ENCODE peak calls at places on chromosomes 3 and 15, in four cellular contexts. B is gastrocnemius medialis, Q is MM.1S, N is IMR-90. Y is an unnamed sample.

GRCh38 chr3:14847613-14848541 is 29.1 kb downstream of the FGD5 start:
- DNase-seq in B (peak), Q (no peak), N (no peak), Y (peak)

GRCh38 chr15:70643783-70644125 is 119.6 kb downstream of the UACA start:
- DNase-seq in B (no peak), Q (no peak), N (no peak), Y (no peak)

GRCh38 chr3:36457667-36458066 is 77.4 kb downstream of the STAC start:
- DNase-seq in B (no peak), Q (no peak), N (no peak), Y (no peak)

GRCh38 chr3:93861021-93861420 is 112.7 kb downstream of the PROS1 start:
- DNase-seq in B (no peak), Q (no peak), N (no peak), Y (no peak)

GRCh38 chr3:99925584-99925983 is 107.9 kb downstream of the CMSS1 start:
- DNase-seq in B (no peak), Q (no peak), N (peak), Y (peak)

GRCh38 chr3:183185696-183186095 is 23.2 kb upstream of the LAMP3 start:
- DNase-seq in B (no peak), Q (no peak), N (peak), Y (no peak)

GRCh38 chr3:187996609-187997008 is 157.3 kb upstream of the LPP start:
- DNase-seq in B (no peak), Q (no peak), N (no peak), Y (no peak)

GRCh38 chr3:61789861-61790260 is 228.5 kb downstream of the PTPRG start:
- DNase-seq in B (no peak), Q (no peak), N (no peak), Y (no peak)

GRCh38 chr3:16824085-16824696 is 60.6 kb upstream of the PLCL2 start:
- DNase-seq in B (no peak), Q (peak), N (no peak), Y (no peak)

GRCh38 chr3:48851407-48851806 is 3.7 kb upstream of the PRKAR2A start:
- DNase-seq in B (no peak), Q (no peak), N (peak), Y (no peak)

GRCh38 chr3:114447950-114448479 is 154.2 kb downstream of the TIGIT start:
- DNase-seq in B (no peak), Q (no peak), N (no peak), Y (no peak)

GRCh38 chr3:56468184-56469106 is at the start of gene ERC2:
- DNase-seq in B (no peak), Q (no peak), N (no peak), Y (no peak)

GRCh38 chr3:23668430-23668904 is 137.3 kb upstream of the UBE2E1 start:
- DNase-seq in B (no peak), Q (no peak), N (peak), Y (no peak)

GRCh38 chr3:33980252-33980651 is 181.8 kb downstream of the PDCD6IP start:
- DNase-seq in B (no peak), Q (peak), N (peak), Y (no peak)

GRCh38 chr15:76802411-76802810 is 102.7 kb downstream of the SCAPER start:
- DNase-seq in B (no peak), Q (no peak), N (no peak), Y (no peak)

GRCh38 chr15:61415617-61416120 is 186.6 kb upstream of the RORA start:
- DNase-seq in B (no peak), Q (no peak), N (no peak), Y (no peak)

GRCh38 chr3:124935794-124936542 is 1.4 kb upstream of the MUC13 start:
- DNase-seq in B (no peak), Q (no peak), N (no peak), Y (no peak)

GRCh38 chr3:51672083-51672475 is 1.0 kb downstream of the TEX264 start:
- DNase-seq in B (no peak), Q (no peak), N (no peak), Y (no peak)

GRCh38 chr3:148710665-148711064 is 13.0 kb downstream of the AGTR1 start:
- DNase-seq in B (no peak), Q (no peak), N (no peak), Y (no peak)

GRCh38 chr3:169365993-169366915 is 297.3 kb downstream of the MECOM start:
- DNase-seq in B (no peak), Q (peak), N (no peak), Y (no peak)

GRCh38 chr3:68088216-68088615 is 433.8 kb upstream of the SUCLG2 start:
- DNase-seq in B (no peak), Q (no peak), N (no peak), Y (no peak)

GRCh38 chr3:67940200-67940952 is 286.0 kb upstream of the SUCLG2 start:
- DNase-seq in B (peak), Q (no peak), N (no peak), Y (peak)

GRCh38 chr15:85412956-85413854 is 32.8 kb downstream of the AKAP13 start:
- DNase-seq in B (peak), Q (peak), N (peak), Y (peak)

GRCh38 chr15:49620174-49620573 is 444 bp downstream of the FAM227B start:
- DNase-seq in B (no peak), Q (peak), N (peak), Y (no peak)

GRCh38 chr15:49620658-49621326 is at the start of the genes DTWD1 and FAM227B:
- DNase-seq in B (peak), Q (peak), N (peak), Y (peak)

GRCh38 chr15:49624046-49624445 is 3.2 kb downstream of the DTWD1 start:
- DNase-seq in B (no peak), Q (no peak), N (peak), Y (no peak)

GRCh38 chr15:49621327-49622210 is 721 bp downstream of the DTWD1 start:
- DNase-seq in B (no peak), Q (peak), N (no peak), Y (no peak)

DNA sequence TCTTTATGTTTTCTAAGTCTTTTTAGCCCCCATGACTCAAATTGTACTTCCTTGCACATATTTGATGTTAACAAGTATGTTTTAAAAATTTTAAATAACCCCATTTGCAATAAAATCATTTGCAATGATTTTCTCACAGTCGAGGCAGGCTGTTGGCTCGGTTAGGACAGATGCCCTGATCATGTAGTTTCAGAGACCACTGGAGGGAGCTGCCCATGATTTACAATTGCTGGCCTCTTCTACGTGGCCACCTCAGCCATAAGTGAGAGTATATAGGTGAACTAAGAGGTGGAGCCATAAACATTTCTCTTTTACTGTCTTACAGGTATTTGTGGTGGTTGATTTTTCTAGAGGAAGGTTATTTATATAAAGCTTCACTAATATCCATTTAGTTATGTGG is 1.7 kb downstream of the DTWD1 start:
- DNase-seq in B (no peak), Q (no peak), N (no peak), Y (no peak)
- H3K4me3 ChIP-seq in B (no peak), Q (no peak), N (no peak), Y (peak)

GRCh38 chr3:122572940-122573412 is 4.5 kb upstream of the PARP15 start:
- DNase-seq in B (peak), Q (no peak), N (peak), Y (no peak)
- H3K27ac ChIP-seq in B (peak), Q (no peak), N (no peak), Y (no peak)

DNA sequence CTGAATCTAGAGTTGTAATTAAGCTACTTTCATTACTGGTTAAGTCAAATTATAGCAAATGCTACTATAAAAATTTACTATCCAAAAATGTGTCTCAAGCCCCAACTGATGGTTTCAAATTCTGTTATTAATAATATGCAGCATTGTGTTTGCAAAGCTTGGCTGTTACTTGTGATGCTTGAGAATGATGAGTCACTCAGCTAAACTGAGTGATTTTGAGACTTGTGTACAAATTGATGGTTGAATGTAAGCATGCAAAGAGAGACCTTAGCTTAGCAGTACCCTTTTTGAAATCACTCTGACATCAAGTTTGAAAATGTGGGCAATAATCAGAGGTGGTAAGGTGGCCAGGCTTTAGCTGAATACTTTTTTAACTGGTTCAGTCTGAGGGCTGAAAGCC is 27.6 kb downstream of the OPA1 start:
- DNase-seq in B (no peak), Q (no peak), N (peak), Y (no peak)
- TF ChIP-seq CTCF in B (no peak), Q (no peak), N (no peak), Y (no peak)

DNA sequence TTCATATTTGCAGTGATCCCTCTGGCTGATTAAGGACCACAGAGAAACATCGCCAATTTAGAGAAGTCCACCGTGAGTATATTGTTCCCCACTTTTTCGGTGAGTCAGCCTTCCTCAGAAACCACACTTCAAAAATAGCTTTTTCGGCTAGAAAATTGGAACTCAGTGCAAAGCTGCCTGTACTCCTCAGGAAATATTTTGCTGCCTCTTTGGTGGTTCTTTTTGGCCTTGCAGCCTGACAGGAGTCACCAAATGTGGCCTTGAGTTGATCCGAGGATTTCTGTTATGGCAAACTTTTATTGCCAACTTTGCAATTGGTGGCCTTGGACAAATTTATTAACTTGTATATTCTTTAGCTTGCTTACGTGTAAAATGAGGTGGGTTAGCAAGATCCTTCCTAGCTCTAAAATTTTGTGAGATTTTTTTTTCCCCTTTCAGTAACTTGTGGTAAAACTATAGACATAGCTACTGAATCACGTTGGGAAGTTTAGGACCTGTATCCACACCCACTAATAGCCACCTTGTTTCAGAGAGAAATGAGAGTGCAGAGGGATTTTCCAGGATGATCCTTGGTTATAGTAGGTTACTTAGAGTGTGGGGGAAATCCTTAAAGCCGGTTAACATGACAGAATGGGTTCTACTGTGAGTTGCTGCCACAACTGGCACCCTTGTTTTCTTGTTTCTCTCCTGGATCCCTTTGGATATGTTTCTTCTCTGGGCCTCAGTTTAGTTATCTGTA is 9.9 kb downstream of the ARL6IP5 start:
- DNase-seq in B (no peak), Q (peak), N (peak), Y (no peak)
- H3K4me3 ChIP-seq in B (no peak), Q (peak), N (no peak), Y (peak)

DNA sequence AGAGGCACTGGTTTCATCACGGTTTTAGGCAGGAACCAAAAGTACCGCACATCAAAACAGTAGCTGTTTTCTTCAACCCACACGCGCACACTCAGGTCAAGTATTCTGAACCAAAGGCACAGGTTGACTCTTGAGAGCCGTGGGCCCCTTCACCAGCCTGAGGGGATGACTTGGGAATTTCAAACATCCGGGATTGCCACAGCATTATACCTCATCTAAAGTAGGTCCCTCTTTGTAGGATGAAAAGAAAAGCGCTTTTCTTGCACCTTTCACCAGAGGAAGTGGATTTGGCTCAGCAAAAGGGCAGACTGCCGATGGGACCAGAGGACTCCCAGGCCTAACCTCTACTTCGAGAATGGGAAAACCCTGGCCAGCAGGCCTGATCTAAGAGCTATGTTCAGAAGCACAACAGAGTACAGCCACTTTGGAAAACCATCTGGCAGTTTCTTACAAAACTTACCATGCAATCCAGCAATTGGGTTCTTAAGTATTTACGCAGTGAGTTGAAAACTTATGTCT is 88.2 kb upstream of the PROK2 start:
- DNase-seq in B (no peak), Q (no peak), N (no peak), Y (no peak)
- H3K27ac ChIP-seq in B (no peak), Q (no peak), N (no peak), Y (no peak)

GRCh38 chr3:129482721-129483120 is 42.7 kb downstream of the IFT122 start:
- DNase-seq in B (no peak), Q (no peak), N (no peak), Y (no peak)
- TF ChIP-seq CTCF in B (no peak), Q (peak), N (peak), Y (no peak)

Y was measured in tibial artery.